ENCODE peak calls at places on chromosomes 3 and 15, in five cellular contexts. One of them, this sample, is unnamed.

GRCh38 chr3:64355473-64355872 is 130.2 kb upstream of the PRICKLE2 start:
- DNase-seq in HepG2: no peak
- DNase-seq in SK-N-SH: no peak
- DNase-seq in GM12878: no peak
- DNase-seq in K562: no peak
- DNase-seq in this sample: no peak

GRCh38 chr3:79233431-79234060 is 534.3 kb downstream of the ROBO1 start:
- DNase-seq in SK-N-SH: no peak
- DNase-seq in GM12878: no peak
- DNase-seq in K562: no peak
- DNase-seq in HepG2: no peak
- DNase-seq in this sample: no peak

GRCh38 chr15:73322665-73323373 is 45.9 kb downstream of the HCN4 start:
- DNase-seq in K562: no peak
- DNase-seq in HepG2: no peak
- DNase-seq in SK-N-SH: peak
- DNase-seq in GM12878: no peak
- DNase-seq in this sample: no peak

GRCh38 chr15:55224892-55225291 is 28.2 kb upstream of the RSL24D1 start:
- DNase-seq in GM12878: peak
- DNase-seq in SK-N-SH: no peak
- DNase-seq in K562: no peak
- DNase-seq in HepG2: no peak
- DNase-seq in this sample: no peak

GRCh38 chr3:73637042-73637441 is 12.3 kb upstream of the PDZRN3 start:
- DNase-seq in HepG2: no peak
- DNase-seq in K562: no peak
- DNase-seq in SK-N-SH: no peak
- DNase-seq in GM12878: no peak
- DNase-seq in this sample: no peak

GRCh38 chr3:14440531-14441239 is 38.3 kb downstream of the SLC6A6 start:
- DNase-seq in SK-N-SH: peak
- DNase-seq in K562: no peak
- DNase-seq in GM12878: no peak
- DNase-seq in HepG2: no peak
- DNase-seq in this sample: no peak

GRCh38 chr15:31302778-31303433 is 23.7 kb upstream of the KLF13 start:
- DNase-seq in HepG2: no peak
- DNase-seq in GM12878: no peak
- DNase-seq in K562: no peak
- DNase-seq in SK-N-SH: no peak
- DNase-seq in this sample: peak

GRCh38 chr3:67357610-67358458 is 296.6 kb downstream of the SUCLG2 start:
- DNase-seq in GM12878: no peak
- DNase-seq in SK-N-SH: peak
- DNase-seq in HepG2: peak
- DNase-seq in K562: peak
- DNase-seq in this sample: peak

GRCh38 chr3:185029071-185029470 is 123.8 kb downstream of the C3orf70 start:
- DNase-seq in SK-N-SH: no peak
- DNase-seq in K562: no peak
- DNase-seq in HepG2: no peak
- DNase-seq in GM12878: no peak
- DNase-seq in this sample: no peak

GRCh38 chr3:155743616-155744015 is 1.3 kb downstream of the PLCH1 start:
- DNase-seq in GM12878: no peak
- DNase-seq in K562: no peak
- DNase-seq in SK-N-SH: peak
- DNase-seq in HepG2: no peak
- DNase-seq in this sample: no peak

GRCh38 chr15:19987389-19988048 is 554.1 kb downstream of the GOLGA6L6 start:
- DNase-seq in GM12878: no peak
- DNase-seq in SK-N-SH: peak
- DNase-seq in HepG2: peak
- DNase-seq in K562: peak
- DNase-seq in this sample: peak

GRCh38 chr15:80474751-80475295 is 70.6 kb downstream of the ARNT2 start:
- DNase-seq in K562: no peak
- DNase-seq in GM12878: no peak
- DNase-seq in SK-N-SH: no peak
- DNase-seq in HepG2: no peak
- DNase-seq in this sample: no peak

GRCh38 chr15:72197460-72198409 is at the start of gene GRAMD2A:
- DNase-seq in HepG2: no peak
- DNase-seq in SK-N-SH: peak
- DNase-seq in GM12878: no peak
- DNase-seq in K562: no peak
- DNase-seq in this sample: no peak

GRCh38 chr3:111809196-111809595 is 49.9 kb upstream of the PHLDB2 start:
- DNase-seq in K562: no peak
- DNase-seq in SK-N-SH: no peak
- DNase-seq in HepG2: peak
- DNase-seq in GM12878: no peak
- DNase-seq in this sample: no peak

GRCh38 chr3:184316792-184317191 is 2.4 kb downstream of the EIF4G1 start:
- DNase-seq in K562: no peak
- DNase-seq in SK-N-SH: no peak
- DNase-seq in HepG2: no peak
- DNase-seq in GM12878: no peak
- DNase-seq in this sample: no peak

GRCh38 chr15:63015618-63016017 is 26.9 kb upstream of the TPM1 start:
- DNase-seq in SK-N-SH: no peak
- DNase-seq in HepG2: no peak
- DNase-seq in K562: no peak
- DNase-seq in GM12878: no peak
- DNase-seq in this sample: no peak

GRCh38 chr3:48469046-48469915 is 22.7 kb downstream of the ATRIP start:
- DNase-seq in GM12878: no peak
- DNase-seq in SK-N-SH: peak
- DNase-seq in HepG2: no peak
- DNase-seq in K562: no peak
- DNase-seq in this sample: no peak

GRCh38 chr3:188486126-188486525 is 332.2 kb downstream of the LPP start:
- DNase-seq in GM12878: no peak
- DNase-seq in HepG2: no peak
- DNase-seq in SK-N-SH: no peak
- DNase-seq in K562: no peak
- DNase-seq in this sample: no peak

GRCh38 chr3:183975981-183976662 is 41.6 kb downstream of the ABCC5 start:
- DNase-seq in SK-N-SH: no peak
- DNase-seq in K562: peak
- DNase-seq in HepG2: no peak
- DNase-seq in GM12878: no peak
- DNase-seq in this sample: no peak

GRCh38 chr3:127714151-127714571 is 41.4 kb downstream of the ABTB1 start:
- DNase-seq in K562: no peak
- DNase-seq in SK-N-SH: no peak
- DNase-seq in GM12878: no peak
- DNase-seq in HepG2: no peak
- DNase-seq in this sample: no peak

GRCh38 chr3:44685128-44685800 is 27.2 kb upstream of the ZNF502 start:
- DNase-seq in K562: peak
- DNase-seq in SK-N-SH: peak
- DNase-seq in GM12878: peak
- DNase-seq in HepG2: no peak
- DNase-seq in this sample: no peak

GRCh38 chr3:38254872-38255271 is 10.7 kb upstream of the SLC22A13 start:
- DNase-seq in K562: no peak
- DNase-seq in HepG2: no peak
- DNase-seq in GM12878: no peak
- DNase-seq in SK-N-SH: no peak
- DNase-seq in this sample: no peak

GRCh38 chr15:60358935-60359672 is 38.7 kb downstream of the ANXA2 start:
- DNase-seq in K562: no peak
- DNase-seq in HepG2: no peak
- DNase-seq in GM12878: no peak
- DNase-seq in SK-N-SH: peak
- DNase-seq in this sample: no peak

GRCh38 chr3:150252462-150252861 is 155.6 kb upstream of the TSC22D2 start:
- DNase-seq in HepG2: peak
- DNase-seq in K562: no peak
- DNase-seq in GM12878: no peak
- DNase-seq in SK-N-SH: no peak
- DNase-seq in this sample: no peak

GRCh38 chr3:186417791-186418190 is 55.8 kb upstream of the DGKG start:
- DNase-seq in K562: no peak
- DNase-seq in SK-N-SH: no peak
- DNase-seq in HepG2: no peak
- DNase-seq in GM12878: no peak
- DNase-seq in this sample: no peak

GRCh38 chr15:84112025-84112424 is 123.5 kb upstream of the GOLGA6L4 start:
- DNase-seq in GM12878: no peak
- DNase-seq in SK-N-SH: no peak
- DNase-seq in HepG2: no peak
- DNase-seq in K562: peak
- DNase-seq in this sample: peak

GRCh38 chr3:59235221-59236012 is 185.6 kb upstream of the CFAP20DC start:
- DNase-seq in SK-N-SH: no peak
- DNase-seq in GM12878: peak
- DNase-seq in K562: no peak
- DNase-seq in HepG2: no peak
- DNase-seq in this sample: no peak

GRCh38 chr15:43212299-43212698 is 8.5 kb downstream of the EPB42 start:
- DNase-seq in K562: no peak
- DNase-seq in SK-N-SH: peak
- DNase-seq in GM12878: no peak
- DNase-seq in HepG2: no peak
- DNase-seq in this sample: no peak

GRCh38 chr3:151974067-151974466 is 100.6 kb downstream of the SUCNR1 start:
- DNase-seq in K562: no peak
- DNase-seq in GM12878: no peak
- DNase-seq in HepG2: no peak
- DNase-seq in SK-N-SH: no peak
- DNase-seq in this sample: no peak

GRCh38 chr15:91538782-91539181 is 314.7 kb upstream of the SLCO3A1 start:
- DNase-seq in SK-N-SH: no peak
- DNase-seq in GM12878: no peak
- DNase-seq in HepG2: no peak
- DNase-seq in K562: no peak
- DNase-seq in this sample: no peak

GRCh38 chr3:147934316-147935188 is 525.4 kb downstream of the ZIC1 start:
- DNase-seq in K562: no peak
- DNase-seq in GM12878: no peak
- DNase-seq in SK-N-SH: no peak
- DNase-seq in HepG2: no peak
- DNase-seq in this sample: no peak

GRCh38 chr3:61979645-61980430 is 393.5 kb downstream of the FEZF2 start:
- DNase-seq in GM12878: no peak
- DNase-seq in SK-N-SH: no peak
- DNase-seq in K562: no peak
- DNase-seq in HepG2: no peak
- DNase-seq in this sample: no peak

DNA sequence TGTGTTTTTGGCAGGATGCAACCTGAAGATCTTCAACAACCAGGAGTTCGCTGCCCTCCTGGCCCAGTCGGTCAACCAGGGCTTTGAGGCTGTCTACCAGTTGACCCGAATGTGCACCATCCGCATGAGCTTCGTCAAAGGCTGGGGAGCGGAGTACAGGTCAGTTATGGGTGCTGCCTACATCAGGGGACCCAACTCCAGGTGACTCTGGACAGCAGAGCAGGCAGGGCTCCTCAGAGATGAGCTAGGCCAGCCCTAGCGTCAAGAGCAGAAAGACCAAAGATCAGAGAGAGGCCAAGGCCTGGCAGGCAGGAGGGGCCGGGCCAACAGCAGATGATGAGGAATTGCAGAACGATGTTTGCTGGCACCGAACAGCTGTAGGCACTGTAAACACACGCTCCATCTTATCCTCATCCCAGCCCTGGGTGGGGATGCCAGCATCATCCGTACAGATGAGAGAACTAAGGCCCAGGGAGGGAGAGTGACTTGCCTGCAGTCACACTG is 67.1 kb downstream of the AAGAB start:
- DNase-seq in SK-N-SH: peak
- DNase-seq in K562: no peak
- DNase-seq in GM12878: no peak
- DNase-seq in HepG2: no peak
- DNase-seq in this sample: no peak
- TF ChIP-seq FOXM1 in SK-N-SH: no peak
- TF ChIP-seq FOXM1 in K562: no peak
- TF ChIP-seq FOXM1 in GM12878: no peak
- TF ChIP-seq FOXM1 in HepG2: no peak
- TF ChIP-seq FOXM1 in this sample: no peak

DNA sequence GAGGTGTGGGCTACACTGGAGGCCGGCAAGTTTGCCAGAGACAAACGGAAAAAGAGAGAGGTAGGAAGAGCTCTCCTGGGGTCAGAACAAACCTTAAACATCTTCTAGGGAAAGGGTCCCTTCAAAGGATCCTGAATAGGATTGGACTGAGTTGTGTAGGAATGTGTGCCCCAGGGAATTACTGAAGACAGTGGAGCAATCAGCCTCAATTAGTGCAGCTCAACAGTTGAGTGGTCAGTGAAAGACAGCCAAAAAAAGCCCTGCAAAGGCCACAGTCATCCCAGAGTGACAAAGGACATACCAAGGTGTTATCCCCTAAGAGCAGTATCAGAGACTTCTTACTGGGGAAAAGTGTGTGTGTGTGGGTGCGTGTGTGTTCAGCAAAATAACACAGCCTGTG is 70.3 kb downstream of the NUP210 start:
- DNase-seq in K562: no peak
- DNase-seq in SK-N-SH: no peak
- DNase-seq in GM12878: no peak
- DNase-seq in HepG2: no peak
- DNase-seq in this sample: no peak
- TF ChIP-seq FOXM1 in K562: no peak
- TF ChIP-seq FOXM1 in SK-N-SH: no peak
- TF ChIP-seq FOXM1 in GM12878: no peak
- TF ChIP-seq FOXM1 in HepG2: no peak
- TF ChIP-seq FOXM1 in this sample: no peak

DNA sequence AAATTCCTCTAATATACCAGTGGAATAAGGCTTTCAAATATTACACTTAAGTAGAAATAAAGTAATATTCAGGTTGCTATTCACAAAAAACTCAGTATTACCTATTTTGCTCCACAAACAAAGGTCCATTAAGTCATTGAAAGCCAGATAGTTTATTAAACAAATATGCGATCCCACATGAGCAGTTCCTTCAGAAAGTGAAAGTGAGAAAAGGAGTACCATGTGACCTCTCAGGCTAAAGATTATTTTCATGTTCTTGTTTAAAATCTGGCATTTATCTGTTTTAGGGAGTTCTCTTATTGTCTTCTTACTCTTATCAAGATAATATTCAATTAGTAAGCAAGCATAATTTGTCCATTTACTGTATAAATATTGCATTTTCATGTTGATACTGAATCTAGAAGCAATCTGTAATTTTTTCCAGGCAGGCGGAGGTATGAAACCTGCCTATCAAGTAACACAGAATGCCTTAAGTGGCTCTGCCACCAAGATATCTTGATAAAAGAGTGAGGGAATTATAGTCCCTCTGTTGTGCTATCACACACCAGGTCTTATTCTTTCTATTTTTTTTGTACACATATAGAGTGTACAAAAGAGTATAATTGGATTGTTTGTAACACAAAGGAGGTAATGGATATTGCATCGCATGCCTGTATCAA is 20.1 kb upstream of the PLSCR5 start:
- DNase-seq in SK-N-SH: no peak
- DNase-seq in GM12878: no peak
- DNase-seq in HepG2: no peak
- DNase-seq in K562: no peak
- DNase-seq in this sample: no peak
- TF ChIP-seq FOXM1 in SK-N-SH: no peak
- TF ChIP-seq FOXM1 in GM12878: no peak
- TF ChIP-seq FOXM1 in HepG2: no peak
- TF ChIP-seq FOXM1 in K562: no peak
- TF ChIP-seq FOXM1 in this sample: no peak

GRCh38 chr15:77819271-77819806 is 186.6 kb upstream of the LINGO1 start:
- DNase-seq in K562: no peak
- DNase-seq in GM12878: no peak
- DNase-seq in SK-N-SH: peak
- DNase-seq in HepG2: no peak
- DNase-seq in this sample: peak
- TF ChIP-seq FOXM1 in K562: no peak
- TF ChIP-seq FOXM1 in GM12878: no peak
- TF ChIP-seq FOXM1 in SK-N-SH: no peak
- TF ChIP-seq FOXM1 in HepG2: no peak
- TF ChIP-seq FOXM1 in this sample: no peak

This sample was measured in HEK293T.